ENCODE peak calls at places on chromosomes 4 and X, in six cellular contexts. G is activated T-helper 1 cell treated with anti-CD3 and anti-CD28 coated beads, Interleukin-12 subunit alpha, Interleukin-12 subunit beta, Interleukin-2, Interleukin-4 antibody, amounts not matched to agents 30 ng/mL and 10 ng/mL and 1 ng/mL, durations not matched to agents 14 hours and 24 hours and 36 hours; Y is memory B cell; K is stimulated activated CD4-positive, alpha-beta T cell treated with anti-CD3 and anti-CD28 coated beads, Interleukin-4, amount 100 ng/mL, for 24 hours; Z is right cardiac atrium; O is KG1. X is an unnamed sample.

GRCh38 chrX:57821703-57822375 is 88.4 kb downstream of the ZXDA start:
- DNase-seq in Z (no peak), K (peak), Y (peak), O (peak), G (no peak), X (peak)

GRCh38 chr4:151605215-151605614 is 155.6 kb downstream of the GATB start:
- DNase-seq in O (no peak), Z (no peak), G (no peak), K (no peak), Y (no peak), X (no peak)

GRCh38 chrX:103215037-103215767 is at the start of gene BEX4:
- DNase-seq in Z (peak), O (no peak), K (peak), G (peak), Y (peak), X (peak)

GRCh38 chr4:63620271-63620670 is 789.0 kb downstream of the TECRL start:
- DNase-seq in Z (no peak), Y (no peak), K (no peak), O (no peak), G (no peak), X (no peak)

GRCh38 chr4:106502106-106502699 is 133.6 kb upstream of the GIMD1 start:
- DNase-seq in G (peak), Z (peak), Y (no peak), O (peak), K (peak), X (peak)

GRCh38 chr4:83217721-83218522 is 66.7 kb downstream of the COQ2 start:
- DNase-seq in G (peak), O (peak), Z (no peak), K (peak), Y (peak), X (peak)

GRCh38 chr4:47312170-47312569 is 151.3 kb downstream of the COMMD8 start:
- DNase-seq in G (no peak), O (no peak), Z (no peak), K (no peak), Y (no peak), X (no peak)

GRCh38 chrX:87265518-87265917 is 252.1 kb upstream of the KLHL4 start:
- DNase-seq in G (no peak), O (no peak), K (no peak), Z (no peak), Y (no peak), X (no peak)

GRCh38 chr4:8330821-8331566 is 61.4 kb downstream of the HTRA3 start:
- DNase-seq in G (no peak), Y (no peak), Z (peak), O (no peak), K (no peak), X (no peak)

GRCh38 chrX:21412883-21413282 is 38.7 kb downstream of the CNKSR2 start:
- DNase-seq in Y (no peak), G (no peak), Z (no peak), O (no peak), K (no peak), X (no peak)

GRCh38 chr4:72843466-72843865 is 226.1 kb downstream of the COX18 start:
- DNase-seq in Y (no peak), O (no peak), G (no peak), Z (no peak), K (no peak), X (no peak)

GRCh38 chr4:44425614-44426208 is 22.9 kb downstream of the KCTD8 start:
- DNase-seq in G (no peak), O (no peak), Z (no peak), Y (no peak), K (no peak), X (no peak)

GRCh38 chrX:1093112-1093511 is 119.3 kb downstream of the CRLF2 start:
- DNase-seq in O (no peak), K (peak), Y (no peak), Z (no peak), G (peak), X (peak)

X was measured in activated CD8-positive, alpha-beta T cell treated with anti-CD3 and anti-CD28 coated beads, Interleukin-2, amount 10 ng/mL, durations not matched to agents 7 days and 5 days.